ENCODE peak calls at places on chromosomes 16 and 17, in six cellular contexts. Z is EL; P is iris pigment epithelial cell; K is T-cell; W is stimulated activated naive B cell treated with anti-CD40 and anti-IgM and Interleukin-4, amounts not matched to agents 10 μg/mL and 1 μg/mL and 100 μg/mL, for 72 hours; L is NCI-H146. Q is an unnamed sample.

GRCh38 chr17:11240041-11240801 is 792 bp upstream of the SHISA6 start:
- DNase-seq in Z (no peak), W (no peak), K (no peak), P (peak; percentile 7), L (no peak), Q (no peak)

GRCh38 chr16:87457724-87458423 is 35.0 kb downstream of the ZCCHC14 start:
- DNase-seq in W (peak; percentile 28), L (no peak), Z (peak; percentile 98), K (no peak), P (peak; percentile 97), Q (peak; percentile 99)

GRCh38 chr17:2724783-2725164 is 13.2 kb upstream of the CLUH start:
- DNase-seq in K (peak; percentile 15), L (no peak), W (peak; percentile 31), P (peak; percentile 37), Z (peak; percentile 29), Q (peak; percentile 26)

GRCh38 chr17:7403043-7403901 is 625 bp downstream of the TMEM256 start:
- DNase-seq in L (no peak), K (no peak), W (no peak), P (peak; percentile 74), Z (no peak), Q (no peak)

GRCh38 chr16:88350922-88351321 is 31.8 kb upstream of the ZNF469 start:
- DNase-seq in P (no peak), W (no peak), K (no peak), Z (no peak), L (no peak), Q (no peak)

GRCh38 chr17:73824321-73824720 is 180.1 kb upstream of the SDK2 start:
- DNase-seq in P (no peak), Z (no peak), K (no peak), L (no peak), W (no peak), Q (no peak)

GRCh38 chr16:19294156-19294649 is 8.7 kb downstream of the CLEC19A start:
- DNase-seq in K (no peak), Z (no peak), P (peak; percentile 17), W (peak; percentile 92), L (no peak), Q (no peak)

GRCh38 chr16:69620564-69620963 is 54.8 kb downstream of the NFAT5 start:
- DNase-seq in L (no peak), K (no peak), P (peak; percentile 72), W (no peak), Z (no peak), Q (no peak)

GRCh38 chr16:26464576-26465266 is 602.0 kb upstream of the C16orf82 start:
- DNase-seq in K (no peak), W (no peak), L (no peak), P (no peak), Z (no peak), Q (no peak)

GRCh38 chr17:22310717-22311686 is 618.7 kb downstream of the KCNJ18 start:
- DNase-seq in K (no peak), Z (no peak), L (no peak), P (no peak), W (no peak), Q (no peak)

GRCh38 chr17:30153463-30153862 is 36.8 kb downstream of the NSRP1 start:
- DNase-seq in K (no peak), L (no peak), Z (no peak), P (no peak), W (no peak), Q (no peak)

GRCh38 chr16:72990003-72990521 is 57.9 kb downstream of the ZFHX3 start:
- DNase-seq in K (no peak), L (no peak), P (peak; percentile 75), W (no peak), Z (peak; percentile 92), Q (peak; percentile 68)

GRCh38 chr16:67029249-67030096 is 524 bp downstream of the CBFB start:
- DNase-seq in K (peak; percentile 26), W (peak; percentile 64), L (peak; percentile 33), P (peak; percentile 70), Z (peak; percentile 58), Q (peak; percentile 52)

GRCh38 chr16:11163761-11164261 is 92.2 kb downstream of the SOCS1 start:
- DNase-seq in L (no peak), W (no peak), Z (no peak), P (no peak), K (no peak), Q (no peak)

Q was measured in IMR-90.